ENCODE peak calls at places on chromosome 17, in four cellular contexts. One of them, this sample, is unnamed.

GRCh38 chr17:69607162-69607834 is 192.8 kb downstream of the MAP2K6 start:
- DNase-seq in K562: peak
- DNase-seq in SK-N-SH: peak
- DNase-seq in GM12878: peak
- DNase-seq in this sample: peak

GRCh38 chr17:52235416-52235960 is 77.0 kb upstream of the CA10 start:
- DNase-seq in K562: no peak
- DNase-seq in SK-N-SH: no peak
- DNase-seq in GM12878: no peak
- DNase-seq in this sample: no peak

GRCh38 chr17:81157848-81158687 is 7.2 kb upstream of the PVALEF start:
- DNase-seq in K562: no peak
- DNase-seq in SK-N-SH: no peak
- DNase-seq in GM12878: no peak
- DNase-seq in this sample: no peak

GRCh38 chr17:58541249-58541648 is 26.8 kb upstream of the MTMR4 start:
- DNase-seq in K562: peak
- DNase-seq in SK-N-SH: no peak
- DNase-seq in GM12878: no peak
- DNase-seq in this sample: peak

GRCh38 chr17:38559025-38559879 is 46.5 kb downstream of the SRCIN1 start:
- DNase-seq in K562: peak
- DNase-seq in SK-N-SH: no peak
- DNase-seq in GM12878: peak
- DNase-seq in this sample: peak

GRCh38 chr17:71296005-71296404 is 824.8 kb upstream of the SOX9 start:
- DNase-seq in K562: no peak
- DNase-seq in SK-N-SH: no peak
- DNase-seq in GM12878: no peak
- DNase-seq in this sample: no peak

GRCh38 chr17:17231621-17232302 is 5.2 kb downstream of the FLCN start:
- DNase-seq in K562: no peak
- DNase-seq in SK-N-SH: no peak
- DNase-seq in GM12878: no peak
- DNase-seq in this sample: no peak

GRCh38 chr17:50872710-50873424 is 6.7 kb upstream of the TOB1 start:
- DNase-seq in K562: no peak
- DNase-seq in SK-N-SH: no peak
- DNase-seq in GM12878: no peak
- DNase-seq in this sample: no peak

GRCh38 chr17:81245024-81245664 is 6.0 kb downstream of the NDUFAF8 start:
- DNase-seq in K562: no peak
- DNase-seq in SK-N-SH: no peak
- DNase-seq in GM12878: peak
- DNase-seq in this sample: no peak

GRCh38 chr17:17494499-17495447 is 1.4 kb downstream of the RASD1 start:
- DNase-seq in K562: no peak
- DNase-seq in SK-N-SH: no peak
- DNase-seq in GM12878: no peak
- DNase-seq in this sample: peak

GRCh38 chr17:27323538-27324212 is 29.8 kb downstream of the WSB1 start:
- DNase-seq in K562: peak
- DNase-seq in SK-N-SH: no peak
- DNase-seq in GM12878: no peak
- DNase-seq in this sample: no peak

GRCh38 chr17:81578038-81578441 is 25.9 kb upstream of the FAAP100 start:
- DNase-seq in K562: no peak
- DNase-seq in SK-N-SH: no peak
- DNase-seq in GM12878: no peak
- DNase-seq in this sample: no peak

GRCh38 chr17:3647769-3648540 is 11.4 kb downstream of the CTNS start:
- DNase-seq in K562: no peak
- DNase-seq in SK-N-SH: peak
- DNase-seq in GM12878: no peak
- DNase-seq in this sample: peak

GRCh38 chr17:27871407-27871806 is 21.8 kb downstream of the LYRM9 start:
- DNase-seq in K562: no peak
- DNase-seq in SK-N-SH: no peak
- DNase-seq in GM12878: no peak
- DNase-seq in this sample: no peak

GRCh38 chr17:50151937-50152547 is 1.6 kb upstream of the PPP1R9B start:
- DNase-seq in K562: peak
- DNase-seq in SK-N-SH: peak
- DNase-seq in GM12878: no peak
- DNase-seq in this sample: peak

GRCh38 chr17:8332688-8333087 is 7.0 kb upstream of the ODF4 start:
- DNase-seq in K562: no peak
- DNase-seq in SK-N-SH: peak
- DNase-seq in GM12878: no peak
- DNase-seq in this sample: no peak

GRCh38 chr17:5080591-5080990 is 2.3 kb downstream of the ZFP3 start:
- DNase-seq in K562: no peak
- DNase-seq in SK-N-SH: no peak
- DNase-seq in GM12878: no peak
- DNase-seq in this sample: no peak

DNA sequence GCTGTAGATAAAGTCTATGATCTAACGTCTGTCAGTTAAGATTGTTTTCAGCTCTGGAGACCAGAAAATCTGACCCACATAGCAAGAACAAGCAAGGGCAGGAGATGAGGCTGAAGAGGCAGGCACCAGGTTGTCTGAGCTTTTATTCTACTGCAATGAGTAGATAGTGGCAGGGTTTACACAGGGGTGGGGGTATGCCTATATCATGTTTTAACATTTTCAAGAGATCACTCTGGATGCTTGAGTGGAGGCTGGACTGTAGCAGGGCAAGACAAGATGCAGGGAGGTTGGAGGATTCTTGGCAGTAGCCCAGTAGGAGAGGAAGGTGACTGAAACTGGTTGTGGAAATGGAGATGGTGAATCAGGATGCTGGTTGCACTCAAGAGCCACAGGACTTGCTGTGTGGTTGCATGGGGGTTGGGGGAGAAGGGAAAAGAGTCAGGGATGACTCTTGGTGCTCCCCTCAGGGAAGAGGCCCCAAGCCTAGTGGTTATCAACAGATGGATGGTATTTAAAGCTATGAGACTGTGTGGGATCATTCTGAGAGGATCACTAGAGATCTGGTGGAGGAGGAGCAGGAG is 143.1 kb upstream of the KCNJ18 start:
- DNase-seq in K562: no peak
- DNase-seq in SK-N-SH: no peak
- DNase-seq in GM12878: no peak
- DNase-seq in this sample: no peak
- TF ChIP-seq USF1 in K562: no peak
- TF ChIP-seq USF1 in SK-N-SH: no peak
- TF ChIP-seq USF1 in GM12878: no peak
- TF ChIP-seq USF1 in this sample: no peak

GRCh38 chr17:48791128-48792032 is 25.6 kb downstream of the TTLL6 start:
- DNase-seq in K562: peak
- DNase-seq in SK-N-SH: peak
- DNase-seq in GM12878: peak
- DNase-seq in this sample: peak
- TF ChIP-seq USF1 in K562: no peak
- TF ChIP-seq USF1 in SK-N-SH: no peak
- TF ChIP-seq USF1 in GM12878: no peak
- TF ChIP-seq USF1 in this sample: no peak

GRCh38 chr17:31371511-31372097 is 19.9 kb upstream of the RAB11FIP4 start:
- DNase-seq in K562: no peak
- DNase-seq in SK-N-SH: no peak
- DNase-seq in GM12878: no peak
- DNase-seq in this sample: no peak

GRCh38 chr17:31374503-31374902 is 17.0 kb upstream of the RAB11FIP4 start:
- DNase-seq in K562: no peak
- DNase-seq in SK-N-SH: no peak
- DNase-seq in GM12878: no peak
- DNase-seq in this sample: no peak

GRCh38 chr17:31374083-31374447 is 17.4 kb upstream of the RAB11FIP4 start:
- DNase-seq in K562: no peak
- DNase-seq in SK-N-SH: no peak
- DNase-seq in GM12878: no peak
- DNase-seq in this sample: no peak

GRCh38 chr17:31369266-31369665 is 22.2 kb upstream of the RAB11FIP4 start:
- DNase-seq in K562: no peak
- DNase-seq in SK-N-SH: no peak
- DNase-seq in GM12878: no peak
- DNase-seq in this sample: no peak

GRCh38 chr17:31373150-31374082 is 18.1 kb upstream of the RAB11FIP4 start:
- DNase-seq in K562: peak
- DNase-seq in SK-N-SH: no peak
- DNase-seq in GM12878: peak
- DNase-seq in this sample: no peak
- TF ChIP-seq USF1 in K562: no peak
- TF ChIP-seq USF1 in SK-N-SH: no peak
- TF ChIP-seq USF1 in GM12878: no peak
- TF ChIP-seq USF1 in this sample: no peak

GRCh38 chr17:55652114-55652513 is 70.5 kb downstream of the TMEM100 start:
- DNase-seq in K562: no peak
- DNase-seq in SK-N-SH: no peak
- DNase-seq in GM12878: no peak
- DNase-seq in this sample: no peak

GRCh38 chr17:55654015-55654414 is 68.6 kb downstream of the TMEM100 start:
- DNase-seq in K562: no peak
- DNase-seq in SK-N-SH: no peak
- DNase-seq in GM12878: no peak
- DNase-seq in this sample: no peak

GRCh38 chr17:55652825-55653224 is 69.8 kb downstream of the TMEM100 start:
- DNase-seq in K562: no peak
- DNase-seq in SK-N-SH: no peak
- DNase-seq in GM12878: no peak
- DNase-seq in this sample: no peak

GRCh38 chr17:55655777-55656176 is 66.9 kb downstream of the TMEM100 start:
- DNase-seq in K562: no peak
- DNase-seq in SK-N-SH: no peak
- DNase-seq in GM12878: no peak
- DNase-seq in this sample: no peak

DNA sequence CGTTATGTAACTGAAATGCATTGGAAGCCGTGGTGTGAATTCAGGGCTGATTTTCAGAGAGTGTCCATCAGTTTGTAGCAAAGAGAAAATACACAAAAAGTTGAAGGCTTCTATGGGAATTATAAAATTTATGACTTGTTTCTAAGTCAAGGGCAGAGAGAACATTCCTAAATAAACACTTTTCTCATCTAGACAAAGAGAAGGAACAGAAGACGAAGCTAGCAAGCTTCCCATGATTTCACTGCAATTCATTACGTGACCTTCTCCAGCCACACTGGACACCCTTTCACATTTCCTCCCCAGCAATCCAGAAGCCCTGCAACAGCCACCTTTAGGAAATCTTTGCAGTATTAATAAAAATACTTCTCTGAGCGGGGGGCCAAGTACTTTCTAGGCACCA is 67.8 kb downstream of the TMEM100 start:
- DNase-seq in K562: no peak
- DNase-seq in SK-N-SH: no peak
- DNase-seq in GM12878: no peak
- DNase-seq in this sample: no peak
- TF ChIP-seq USF1 in K562: no peak
- TF ChIP-seq USF1 in SK-N-SH: no peak
- TF ChIP-seq USF1 in GM12878: no peak
- TF ChIP-seq USF1 in this sample: no peak

GRCh38 chr17:63696381-63696961 is 3.5 kb downstream of the LIMD2 start:
- DNase-seq in K562: peak
- DNase-seq in SK-N-SH: peak
- DNase-seq in GM12878: no peak
- DNase-seq in this sample: peak
- TF ChIP-seq USF1 in K562: no peak
- TF ChIP-seq USF1 in SK-N-SH: no peak
- TF ChIP-seq USF1 in GM12878: no peak
- TF ChIP-seq USF1 in this sample: no peak

GRCh38 chr17:77434136-77435114 is 293.7 kb downstream of the SEC14L1 start:
- DNase-seq in K562: no peak
- DNase-seq in SK-N-SH: peak
- DNase-seq in GM12878: no peak
- DNase-seq in this sample: no peak
- TF ChIP-seq USF1 in K562: no peak
- TF ChIP-seq USF1 in SK-N-SH: no peak
- TF ChIP-seq USF1 in GM12878: no peak
- TF ChIP-seq USF1 in this sample: no peak

DNA sequence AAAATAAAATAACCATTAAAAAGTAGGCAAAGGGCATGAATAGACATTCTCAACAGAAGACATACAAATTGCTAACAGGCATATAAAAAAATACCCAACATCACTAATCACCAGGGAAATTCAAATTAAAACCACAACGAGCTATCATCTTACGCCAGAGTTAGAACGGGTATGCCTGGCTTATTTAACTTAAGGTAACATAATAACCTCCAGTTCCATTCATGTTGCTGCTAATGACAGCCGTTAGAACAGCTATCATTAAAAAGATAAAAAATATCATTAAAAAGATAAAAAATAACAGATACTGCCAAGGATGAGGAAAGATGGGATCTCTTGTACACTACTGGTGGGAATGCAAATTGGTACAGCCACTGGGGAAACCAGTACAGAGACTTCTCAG is 89.3 kb downstream of the GAS7 start:
- DNase-seq in K562: no peak
- DNase-seq in SK-N-SH: no peak
- DNase-seq in GM12878: no peak
- DNase-seq in this sample: no peak
- TF ChIP-seq USF1 in K562: no peak
- TF ChIP-seq USF1 in SK-N-SH: no peak
- TF ChIP-seq USF1 in GM12878: no peak
- TF ChIP-seq USF1 in this sample: no peak

DNA sequence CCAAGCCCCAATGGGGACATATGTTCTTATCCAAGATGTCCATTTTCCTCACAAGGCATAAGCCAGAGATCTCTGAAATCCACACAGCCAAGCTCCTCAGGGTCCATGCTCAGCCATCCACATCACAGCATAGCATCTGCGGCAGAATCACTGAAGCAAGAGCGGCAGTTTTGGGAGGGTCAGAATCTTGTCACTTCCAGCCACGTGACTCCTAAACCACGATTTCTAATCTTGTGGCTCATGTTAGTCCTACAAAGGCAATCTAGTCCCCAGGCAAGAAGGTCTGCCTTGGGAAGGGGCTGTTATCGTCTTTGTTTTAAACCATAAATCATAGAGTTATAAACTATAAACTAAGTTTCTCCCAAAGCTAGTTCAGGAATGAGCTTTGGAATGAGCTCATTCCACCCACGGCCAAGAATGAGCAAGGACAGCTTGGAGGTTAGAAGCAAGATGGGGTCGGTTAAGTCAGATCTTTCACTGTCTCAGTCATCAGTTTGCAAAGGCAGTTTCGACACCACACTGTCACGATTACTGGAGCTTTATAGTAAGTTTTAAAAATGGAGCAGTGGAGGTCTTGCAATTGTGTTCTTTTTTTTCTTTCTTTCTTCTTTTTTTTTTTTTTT is 20.8 kb upstream of the DNAH17 start:
- DNase-seq in K562: no peak
- DNase-seq in SK-N-SH: no peak
- DNase-seq in GM12878: no peak
- DNase-seq in this sample: no peak
- TF ChIP-seq USF1 in K562: peak
- TF ChIP-seq USF1 in SK-N-SH: no peak
- TF ChIP-seq USF1 in GM12878: peak
- TF ChIP-seq USF1 in this sample: no peak

This sample was measured in WTC11.